ENCODE peak calls at places on chromosome 13, in ten cellular contexts. E is left ventricle myocardium inferior; H is A549; B is HTR-8/SVneo; N is nucleus accumbens; C is left colon; P is stimulated activated CD4-positive, alpha-beta T cell treated with anti-CD3 and anti-CD28 coated beads, Interleukin-1b, Interleukin-23, amount 100 ng/mL, for 4 hours; K is naive thymus-derived CD8-positive, alpha-beta T cell; V is dermis microvascular lymphatic vessel endothelial cell; F is NCI-H2081. X is an unnamed sample.

GRCh38 chr13:40383132-40383531 is 283.3 kb downstream of the FOXO1 start:
- DNase-seq in E (no peak), H (no peak), B (no peak), N (no peak), C (no peak), P (no peak), K (no peak), V (no peak), F (no peak), X (no peak)

GRCh38 chr13:112510987-112511715 is 76.8 kb downstream of the TUBGCP3 start:
- DNase-seq in E (no peak), H (no peak), B (no peak), N (no peak), C (no peak), P (no peak), K (no peak), V (no peak), F (no peak), X (no peak)

GRCh38 chr13:104310861-104311260 is 1244.6 kb upstream of the SLC10A2 start:
- DNase-seq in E (no peak), H (no peak), B (no peak), N (no peak), C (no peak), P (no peak), K (no peak), V (no peak), F (no peak), X (no peak)

GRCh38 chr13:38366954-38367645 is 17.4 kb downstream of the UFM1 start:
- DNase-seq in E (no peak), H (no peak), B (no peak), N (no peak), C (no peak), P (no peak), K (no peak), V (peak; percentile 32), F (no peak), X (no peak)

GRCh38 chr13:77215543-77215942 is 111.4 kb downstream of the MYCBP2 start:
- DNase-seq in E (no peak), H (no peak), B (no peak), N (no peak), C (no peak), P (no peak), K (no peak), V (no peak), F (no peak), X (no peak)

GRCh38 chr13:94205896-94206295 is 273.6 kb downstream of the DCT start:
- DNase-seq in E (no peak), H (no peak), B (no peak), N (no peak), C (no peak), P (no peak), K (no peak), V (no peak), F (no peak), X (no peak)

GRCh38 chr13:98214008-98214643 is 37.1 kb upstream of the RNF113B start:
- DNase-seq in E (no peak), H (no peak), B (no peak), N (no peak), C (no peak), P (no peak), K (no peak), V (peak; percentile 33), F (no peak), X (no peak)

GRCh38 chr13:52842440-52842839 is 6.0 kb downstream of the PCDH8 start:
- DNase-seq in E (no peak), H (no peak), B (no peak), N (no peak), C (peak; percentile 6), P (no peak), K (no peak), V (no peak), F (peak; percentile 93), X (no peak)

GRCh38 chr13:99031725-99032298 is 53.9 kb upstream of the DOCK9 start:
- DNase-seq in E (no peak), H (no peak), B (no peak), N (no peak), C (no peak), P (no peak), K (no peak), V (peak; percentile 17), F (no peak), X (no peak)

X was measured in thoracic aorta.